ENCODE peak calls at places on chromosomes 3 and 15, in nine cellular contexts. One of them, this sample, is unnamed. For H3K27me3 and H3K9me3, the result is how much of the 10 kb centered on the place peaks cover.

GRCh38 chr3:185052631-185053030 is 100.2 kb downstream of the C3orf70 start:
- DNase-seq in neuronal stem cell: no peak
- DNase-seq in AG04450: no peak
- DNase-seq in uterus: no peak
- DNase-seq in Karpas-422: no peak
- DNase-seq in breast epithelium: no peak
- DNase-seq in IMR-90: no peak
- DNase-seq in body of pancreas: no peak
- DNase-seq in tibial nerve: no peak
- DNase-seq in this sample: no peak

GRCh38 chr15:45171912-45172311 is 15.9 kb downstream of the SHF start:
- DNase-seq in neuronal stem cell: no peak
- DNase-seq in AG04450: no peak
- DNase-seq in uterus: no peak
- DNase-seq in Karpas-422: no peak
- DNase-seq in breast epithelium: no peak
- DNase-seq in IMR-90: no peak
- DNase-seq in body of pancreas: no peak
- DNase-seq in tibial nerve: no peak
- DNase-seq in this sample: no peak

GRCh38 chr3:193240436-193240849 is 579 bp upstream of the PLAAT1 start:
- DNase-seq in neuronal stem cell: no peak
- DNase-seq in AG04450: no peak
- DNase-seq in uterus: no peak
- DNase-seq in Karpas-422: no peak
- DNase-seq in breast epithelium: no peak
- DNase-seq in IMR-90: no peak
- DNase-seq in body of pancreas: no peak
- DNase-seq in tibial nerve: no peak
- DNase-seq in this sample: no peak

GRCh38 chr3:119769394-119770149 is 12.3 kb upstream of the NR1I2 start:
- DNase-seq in neuronal stem cell: no peak
- DNase-seq in AG04450: no peak
- DNase-seq in uterus: no peak
- DNase-seq in Karpas-422: no peak
- DNase-seq in breast epithelium: no peak
- DNase-seq in IMR-90: peak
- DNase-seq in body of pancreas: no peak
- DNase-seq in tibial nerve: no peak
- DNase-seq in this sample: no peak

GRCh38 chr3:32438596-32439344 is 47.1 kb downstream of the CMTM7 start:
- DNase-seq in neuronal stem cell: no peak
- DNase-seq in AG04450: no peak
- DNase-seq in uterus: no peak
- DNase-seq in Karpas-422: peak
- DNase-seq in breast epithelium: no peak
- DNase-seq in IMR-90: no peak
- DNase-seq in body of pancreas: no peak
- DNase-seq in tibial nerve: no peak
- DNase-seq in this sample: no peak

GRCh38 chr3:107392549-107393165 is 15.4 kb downstream of the CCDC54 start:
- DNase-seq in neuronal stem cell: no peak
- DNase-seq in AG04450: peak
- DNase-seq in uterus: no peak
- DNase-seq in Karpas-422: no peak
- DNase-seq in breast epithelium: no peak
- DNase-seq in IMR-90: peak
- DNase-seq in body of pancreas: no peak
- DNase-seq in tibial nerve: no peak
- DNase-seq in this sample: no peak

GRCh38 chr3:187558990-187559389 is 111.2 kb downstream of the SST start:
- DNase-seq in neuronal stem cell: no peak
- DNase-seq in AG04450: no peak
- DNase-seq in uterus: no peak
- DNase-seq in Karpas-422: no peak
- DNase-seq in breast epithelium: no peak
- DNase-seq in IMR-90: no peak
- DNase-seq in body of pancreas: no peak
- DNase-seq in tibial nerve: no peak
- DNase-seq in this sample: no peak

GRCh38 chr3:195556390-195556789 is 13.3 kb upstream of the PPP1R2 start:
- DNase-seq in neuronal stem cell: no peak
- DNase-seq in AG04450: no peak
- DNase-seq in uterus: no peak
- DNase-seq in Karpas-422: peak
- DNase-seq in breast epithelium: no peak
- DNase-seq in IMR-90: no peak
- DNase-seq in body of pancreas: no peak
- DNase-seq in tibial nerve: no peak
- DNase-seq in this sample: no peak

GRCh38 chr3:37162501-37163245 is 11.7 kb downstream of the LRRFIP2 start:
- DNase-seq in neuronal stem cell: no peak
- DNase-seq in AG04450: no peak
- DNase-seq in uterus: no peak
- DNase-seq in Karpas-422: no peak
- DNase-seq in breast epithelium: no peak
- DNase-seq in IMR-90: no peak
- DNase-seq in body of pancreas: no peak
- DNase-seq in tibial nerve: no peak
- DNase-seq in this sample: no peak

GRCh38 chr15:69557340-69558137 is 104.9 kb downstream of the RPLP1 start:
- DNase-seq in neuronal stem cell: no peak
- DNase-seq in AG04450: peak
- DNase-seq in uterus: no peak
- DNase-seq in Karpas-422: no peak
- DNase-seq in breast epithelium: no peak
- DNase-seq in IMR-90: peak
- DNase-seq in body of pancreas: no peak
- DNase-seq in tibial nerve: no peak
- DNase-seq in this sample: no peak

GRCh38 chr3:14716593-14716992 is 41.7 kb downstream of the C3orf20 start:
- DNase-seq in neuronal stem cell: no peak
- DNase-seq in AG04450: no peak
- DNase-seq in uterus: no peak
- DNase-seq in Karpas-422: no peak
- DNase-seq in breast epithelium: no peak
- DNase-seq in IMR-90: no peak
- DNase-seq in body of pancreas: no peak
- DNase-seq in tibial nerve: no peak
- DNase-seq in this sample: no peak

GRCh38 chr3:139953131-139953910 is 18.3 kb downstream of the CLSTN2 start:
- DNase-seq in neuronal stem cell: no peak
- DNase-seq in AG04450: no peak
- DNase-seq in uterus: no peak
- DNase-seq in Karpas-422: no peak
- DNase-seq in breast epithelium: no peak
- DNase-seq in IMR-90: no peak
- DNase-seq in body of pancreas: no peak
- DNase-seq in tibial nerve: no peak
- DNase-seq in this sample: no peak

DNA sequence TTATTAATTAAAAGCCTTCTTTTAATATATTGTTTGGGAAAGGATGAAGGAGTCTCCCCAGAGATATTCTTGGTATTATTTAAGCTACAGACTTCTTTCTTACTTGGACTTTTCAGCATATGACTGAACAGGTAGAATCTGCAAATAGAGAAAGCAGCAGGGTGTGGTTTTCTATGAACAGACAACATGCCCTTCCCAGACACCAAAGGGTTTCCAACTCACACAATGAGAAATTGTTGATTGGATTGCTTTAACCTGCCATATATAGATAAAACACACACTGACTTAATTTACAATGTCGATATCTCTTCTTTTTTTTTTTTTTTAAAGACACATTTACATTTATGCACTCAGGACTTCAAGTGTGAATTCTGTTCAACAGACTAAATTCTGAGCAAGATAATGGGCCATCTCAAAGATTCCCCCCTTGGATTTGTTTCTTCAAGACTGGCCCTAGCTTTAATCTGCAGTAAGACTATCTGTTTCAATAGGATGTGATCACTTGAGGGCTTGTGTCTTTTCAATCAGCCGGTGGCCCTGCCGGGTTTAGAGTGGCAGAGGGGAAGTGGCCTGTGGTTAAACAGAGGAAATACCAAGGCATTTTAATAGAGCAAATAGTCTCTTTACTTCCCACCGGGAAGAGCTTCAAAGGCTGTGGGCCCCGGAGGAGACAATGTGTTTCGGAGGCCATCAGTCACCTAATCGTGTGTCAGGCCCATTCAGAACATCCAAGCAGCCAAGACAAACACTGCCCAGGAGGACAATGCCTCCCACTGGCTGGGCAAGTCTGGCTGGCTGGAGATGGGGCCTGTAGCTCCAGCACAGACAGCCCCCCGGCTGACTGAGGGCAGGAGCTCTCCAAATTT is 6.1 kb downstream of the IL17RD start:
- DNase-seq in neuronal stem cell: no peak
- DNase-seq in AG04450: no peak
- DNase-seq in uterus: no peak
- DNase-seq in Karpas-422: no peak
- DNase-seq in breast epithelium: no peak
- DNase-seq in IMR-90: no peak
- DNase-seq in body of pancreas: no peak
- DNase-seq in tibial nerve: no peak
- DNase-seq in this sample: no peak
- H3K27me3 ChIP-seq in neuronal stem cell: under half
- H3K27me3 ChIP-seq in AG04450: under half
- H3K27me3 ChIP-seq in uterus: under half
- H3K27me3 ChIP-seq in Karpas-422: under half
- H3K27me3 ChIP-seq in breast epithelium: under half
- H3K27me3 ChIP-seq in IMR-90: under half
- H3K27me3 ChIP-seq in body of pancreas: under half
- H3K27me3 ChIP-seq in tibial nerve: under half
- H3K27me3 ChIP-seq in this sample: under half

GRCh38 chr3:149551500-149551899 is 77.0 kb downstream of the TM4SF4 start:
- DNase-seq in neuronal stem cell: no peak
- DNase-seq in AG04450: no peak
- DNase-seq in uterus: no peak
- DNase-seq in Karpas-422: no peak
- DNase-seq in breast epithelium: no peak
- DNase-seq in IMR-90: no peak
- DNase-seq in body of pancreas: no peak
- DNase-seq in tibial nerve: no peak
- DNase-seq in this sample: no peak

GRCh38 chr3:149552700-149553099 is 78.2 kb downstream of the TM4SF4 start:
- DNase-seq in neuronal stem cell: no peak
- DNase-seq in AG04450: no peak
- DNase-seq in uterus: no peak
- DNase-seq in Karpas-422: no peak
- DNase-seq in breast epithelium: no peak
- DNase-seq in IMR-90: no peak
- DNase-seq in body of pancreas: no peak
- DNase-seq in tibial nerve: no peak
- DNase-seq in this sample: no peak

GRCh38 chr3:149547954-149548728 is 73.6 kb downstream of the TM4SF4 start:
- DNase-seq in neuronal stem cell: no peak
- DNase-seq in AG04450: peak
- DNase-seq in uterus: peak
- DNase-seq in Karpas-422: no peak
- DNase-seq in breast epithelium: peak
- DNase-seq in IMR-90: peak
- DNase-seq in body of pancreas: peak
- DNase-seq in tibial nerve: no peak
- DNase-seq in this sample: no peak

GRCh38 chr3:149547413-149547812 is 72.9 kb downstream of the TM4SF4 start:
- DNase-seq in neuronal stem cell: no peak
- DNase-seq in AG04450: no peak
- DNase-seq in uterus: peak
- DNase-seq in Karpas-422: no peak
- DNase-seq in breast epithelium: no peak
- DNase-seq in IMR-90: peak
- DNase-seq in body of pancreas: peak
- DNase-seq in tibial nerve: peak
- DNase-seq in this sample: no peak

DNA sequence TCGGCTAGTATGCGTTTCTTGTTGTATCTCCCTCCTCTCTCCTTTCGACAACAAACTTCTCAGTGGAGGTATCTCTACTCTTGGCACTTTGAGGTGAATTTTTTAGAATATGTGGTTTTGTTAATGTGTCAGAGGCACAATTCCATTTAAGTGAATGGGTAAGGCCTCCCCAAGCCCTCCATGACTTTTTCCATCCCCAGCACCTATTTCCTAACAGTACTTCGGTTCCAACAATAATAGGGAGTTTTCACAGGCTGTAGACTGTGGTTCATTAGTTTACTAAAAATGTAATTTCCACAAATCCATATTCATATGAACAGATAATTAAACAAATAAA is 74.2 kb downstream of the TM4SF4 start:
- DNase-seq in neuronal stem cell: no peak
- DNase-seq in AG04450: no peak
- DNase-seq in uterus: no peak
- DNase-seq in Karpas-422: no peak
- DNase-seq in breast epithelium: no peak
- DNase-seq in IMR-90: no peak
- DNase-seq in body of pancreas: no peak
- DNase-seq in tibial nerve: no peak
- DNase-seq in this sample: no peak
- H3K27ac ChIP-seq in neuronal stem cell: no peak
- H3K27ac ChIP-seq in AG04450: peak
- H3K27ac ChIP-seq in uterus: peak
- H3K27ac ChIP-seq in Karpas-422: no peak
- H3K27ac ChIP-seq in breast epithelium: peak
- H3K27ac ChIP-seq in IMR-90: peak
- H3K27ac ChIP-seq in body of pancreas: peak
- H3K27ac ChIP-seq in tibial nerve: peak
- H3K27ac ChIP-seq in this sample: no peak

DNA sequence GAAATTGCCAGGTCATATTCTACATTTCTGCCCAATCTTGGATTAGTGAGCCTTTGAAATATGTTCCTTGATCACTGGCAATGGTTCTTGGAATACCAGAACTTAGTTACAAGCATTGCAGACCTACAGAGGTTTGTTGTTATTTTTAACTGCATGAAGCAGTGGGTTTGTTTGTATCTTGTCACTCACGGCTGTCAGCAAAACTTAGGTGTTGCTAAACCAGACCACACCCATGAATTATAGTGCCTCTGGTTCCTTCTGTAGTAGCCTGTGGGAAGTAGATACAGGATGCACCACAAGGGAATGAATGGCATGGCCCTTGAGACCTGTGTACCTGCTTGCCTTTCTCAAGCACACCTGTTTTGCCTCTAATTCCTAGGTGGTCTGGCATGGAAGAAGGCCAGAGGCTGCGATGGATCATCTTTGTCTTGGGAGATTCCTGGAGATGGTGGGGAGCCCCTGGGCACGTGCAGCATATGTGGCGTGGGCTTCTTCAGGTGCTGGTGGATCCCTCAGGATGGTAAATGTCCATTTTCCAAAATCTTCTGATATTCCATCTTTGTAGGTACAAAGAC is 138.8 kb downstream of the SNRPN start:
- DNase-seq in neuronal stem cell: no peak
- DNase-seq in AG04450: no peak
- DNase-seq in uterus: no peak
- DNase-seq in Karpas-422: no peak
- DNase-seq in breast epithelium: no peak
- DNase-seq in IMR-90: no peak
- DNase-seq in body of pancreas: no peak
- DNase-seq in tibial nerve: no peak
- DNase-seq in this sample: no peak
- H3K9me3 ChIP-seq in neuronal stem cell: under half
- H3K9me3 ChIP-seq in AG04450: under half
- H3K9me3 ChIP-seq in uterus: under half
- H3K9me3 ChIP-seq in Karpas-422: under half
- H3K9me3 ChIP-seq in breast epithelium: half or more
- H3K9me3 ChIP-seq in IMR-90: under half
- H3K9me3 ChIP-seq in body of pancreas: under half
- H3K9me3 ChIP-seq in tibial nerve: under half
- H3K9me3 ChIP-seq in this sample: half or more

GRCh38 chr15:94021621-94022320 is 209.6 kb upstream of the MCTP2 start:
- DNase-seq in neuronal stem cell: no peak
- DNase-seq in AG04450: no peak
- DNase-seq in uterus: peak
- DNase-seq in Karpas-422: no peak
- DNase-seq in breast epithelium: no peak
- DNase-seq in IMR-90: no peak
- DNase-seq in body of pancreas: no peak
- DNase-seq in tibial nerve: no peak
- DNase-seq in this sample: no peak
- H3K27me3 ChIP-seq in neuronal stem cell: under half
- H3K27me3 ChIP-seq in AG04450: under half
- H3K27me3 ChIP-seq in uterus: under half
- H3K27me3 ChIP-seq in Karpas-422: under half
- H3K27me3 ChIP-seq in breast epithelium: under half
- H3K27me3 ChIP-seq in IMR-90: under half
- H3K27me3 ChIP-seq in body of pancreas: under half
- H3K27me3 ChIP-seq in tibial nerve: under half
- H3K27me3 ChIP-seq in this sample: under half